ENCODE peak calls at places on chromosome 15, in four cellular contexts. One of them, this sample, is unnamed.

GRCh38 chr15:82128401-82129143 is 82.8 kb upstream of the MEX3B start:
- DNase-seq in GM12891: no peak
- DNase-seq in HL-60: no peak
- DNase-seq in K562: no peak
- DNase-seq in this sample: no peak

GRCh38 chr15:60932051-60932915 is 296.8 kb downstream of the RORA start:
- DNase-seq in GM12891: no peak
- DNase-seq in HL-60: no peak
- DNase-seq in K562: no peak
- DNase-seq in this sample: no peak

GRCh38 chr15:74653426-74654082 is 37.9 kb downstream of the CLK3 start:
- DNase-seq in GM12891: no peak
- DNase-seq in HL-60: no peak
- DNase-seq in K562: no peak
- DNase-seq in this sample: no peak

GRCh38 chr15:57340673-57341259 is 35.5 kb upstream of the CGNL1 start:
- DNase-seq in GM12891: peak
- DNase-seq in HL-60: no peak
- DNase-seq in K562: peak
- DNase-seq in this sample: peak

GRCh38 chr15:89772933-89773583 is 3.1 kb upstream of the MESP2 start:
- DNase-seq in GM12891: no peak
- DNase-seq in HL-60: no peak
- DNase-seq in K562: peak
- DNase-seq in this sample: no peak

GRCh38 chr15:74006774-74007639 is 12.5 kb downstream of the PML start:
- DNase-seq in GM12891: no peak
- DNase-seq in HL-60: no peak
- DNase-seq in K562: no peak
- DNase-seq in this sample: no peak

GRCh38 chr15:98708191-98708590 is 59.9 kb downstream of the IGF1R start:
- DNase-seq in GM12891: no peak
- DNase-seq in HL-60: no peak
- DNase-seq in K562: no peak
- DNase-seq in this sample: no peak

GRCh38 chr15:49083471-49084284 is 37.4 kb upstream of the SECISBP2L start:
- DNase-seq in GM12891: no peak
- DNase-seq in HL-60: no peak
- DNase-seq in K562: no peak
- DNase-seq in this sample: no peak

GRCh38 chr15:47358876-47359275 is 358.4 kb upstream of the SEMA6D start:
- DNase-seq in GM12891: no peak
- DNase-seq in HL-60: no peak
- DNase-seq in K562: no peak
- DNase-seq in this sample: no peak

GRCh38 chr15:84947947-84948830 is 33.5 kb upstream of the PDE8A start:
- DNase-seq in GM12891: no peak
- DNase-seq in HL-60: no peak
- DNase-seq in K562: peak
- DNase-seq in this sample: no peak

GRCh38 chr15:98560338-98560737 is 88.0 kb upstream of the IGF1R start:
- DNase-seq in GM12891: no peak
- DNase-seq in HL-60: no peak
- DNase-seq in K562: no peak
- DNase-seq in this sample: no peak

GRCh38 chr15:35547775-35548364 is 1.9 kb upstream of the DPH6 start:
- DNase-seq in GM12891: no peak
- DNase-seq in HL-60: no peak
- DNase-seq in K562: no peak
- DNase-seq in this sample: no peak

GRCh38 chr15:80403712-80404056 is 498 bp upstream of the ARNT2 start:
- DNase-seq in GM12891: no peak
- DNase-seq in HL-60: no peak
- DNase-seq in K562: no peak
- DNase-seq in this sample: no peak

GRCh38 chr15:66294932-66295235 is 1.5 kb downstream of the DIS3L start:
- DNase-seq in GM12891: no peak
- DNase-seq in HL-60: no peak
- DNase-seq in K562: no peak
- DNase-seq in this sample: no peak

GRCh38 chr15:46260937-46261336 is 626.1 kb downstream of the SQOR start:
- DNase-seq in GM12891: no peak
- DNase-seq in HL-60: no peak
- DNase-seq in K562: no peak
- DNase-seq in this sample: no peak

GRCh38 chr15:98155356-98155755 is 194.9 kb downstream of the ARRDC4 start:
- DNase-seq in GM12891: no peak
- DNase-seq in HL-60: no peak
- DNase-seq in K562: no peak
- DNase-seq in this sample: no peak

GRCh38 chr15:78623786-78624497 is 3.1 kb upstream of the CHRNA3 start:
- DNase-seq in GM12891: no peak
- DNase-seq in HL-60: no peak
- DNase-seq in K562: no peak
- DNase-seq in this sample: no peak

GRCh38 chr15:64695571-64695992 is 79.8 kb downstream of the RBPMS2 start:
- DNase-seq in GM12891: no peak
- DNase-seq in HL-60: peak
- DNase-seq in K562: peak
- DNase-seq in this sample: no peak

GRCh38 chr15:90071220-90071807 is 31.0 kb downstream of the IDH2 start:
- DNase-seq in GM12891: peak
- DNase-seq in HL-60: peak
- DNase-seq in K562: peak
- DNase-seq in this sample: peak

DNA sequence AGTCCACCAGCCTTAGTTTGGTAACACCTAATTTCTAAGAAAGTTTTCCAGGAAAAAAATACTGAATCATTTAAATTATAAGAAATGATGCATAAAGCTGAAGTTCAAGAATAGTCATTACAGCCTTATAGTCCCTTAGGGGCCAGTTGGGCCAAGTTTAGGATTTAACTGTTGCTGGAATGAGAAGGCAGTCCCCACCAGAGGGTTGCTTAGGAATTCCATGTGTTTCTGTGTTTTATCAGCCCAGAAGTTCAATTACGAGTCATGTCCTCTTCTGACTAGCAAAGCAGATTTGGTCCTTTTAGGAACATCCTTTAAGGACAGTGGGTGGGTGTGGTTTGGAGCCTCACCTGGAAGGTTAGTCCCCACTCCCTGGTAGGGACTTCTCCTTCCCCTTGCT is 57.0 kb upstream of the NR2E3 start:
- DNase-seq in GM12891: no peak
- DNase-seq in HL-60: no peak
- DNase-seq in K562: no peak
- DNase-seq in this sample: no peak
- TF ChIP-seq SPI1 in GM12891: no peak
- TF ChIP-seq SPI1 in HL-60: no peak
- TF ChIP-seq SPI1 in K562: no peak
- TF ChIP-seq SPI1 in this sample: no peak

GRCh38 chr15:70259640-70260066 is 161.9 kb upstream of the TLE3 start:
- DNase-seq in GM12891: no peak
- DNase-seq in HL-60: no peak
- DNase-seq in K562: peak
- DNase-seq in this sample: no peak
- TF ChIP-seq SPI1 in GM12891: peak
- TF ChIP-seq SPI1 in HL-60: no peak
- TF ChIP-seq SPI1 in K562: no peak
- TF ChIP-seq SPI1 in this sample: peak

DNA sequence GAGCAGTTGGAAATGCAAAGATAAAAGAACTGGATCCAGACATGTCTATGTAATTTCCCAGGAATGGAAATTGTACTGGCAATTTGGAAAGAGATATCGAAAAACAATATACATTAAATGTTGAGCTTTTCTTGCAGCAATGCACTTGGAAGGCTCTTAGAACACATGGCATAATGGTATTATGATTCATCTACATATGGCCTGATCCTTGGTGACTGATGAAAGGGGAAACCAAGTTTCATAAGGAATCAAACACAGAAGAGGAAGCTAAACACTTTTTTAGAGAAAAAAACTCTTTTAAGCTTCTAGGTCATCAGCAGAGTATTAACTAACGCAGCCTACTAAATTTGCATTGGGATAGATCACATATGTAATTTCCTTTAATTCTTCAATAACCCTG is 12.4 kb upstream of the GREM1 start:
- DNase-seq in GM12891: no peak
- DNase-seq in HL-60: peak
- DNase-seq in K562: no peak
- DNase-seq in this sample: no peak
- TF ChIP-seq SPI1 in GM12891: no peak
- TF ChIP-seq SPI1 in HL-60: no peak
- TF ChIP-seq SPI1 in K562: no peak
- TF ChIP-seq SPI1 in this sample: no peak

GRCh38 chr15:43953402-43953801 is 126.6 kb downstream of the WDR76 start:
- DNase-seq in GM12891: no peak
- DNase-seq in HL-60: no peak
- DNase-seq in K562: no peak
- DNase-seq in this sample: no peak

GRCh38 chr15:43955140-43955539 is 128.3 kb downstream of the WDR76 start:
- DNase-seq in GM12891: no peak
- DNase-seq in HL-60: no peak
- DNase-seq in K562: no peak
- DNase-seq in this sample: no peak

GRCh38 chr15:43957724-43958123 is 130.9 kb downstream of the WDR76 start:
- DNase-seq in GM12891: no peak
- DNase-seq in HL-60: no peak
- DNase-seq in K562: no peak
- DNase-seq in this sample: no peak

GRCh38 chr15:43950551-43950950 is 123.7 kb downstream of the WDR76 start:
- DNase-seq in GM12891: no peak
- DNase-seq in HL-60: no peak
- DNase-seq in K562: no peak
- DNase-seq in this sample: no peak

DNA sequence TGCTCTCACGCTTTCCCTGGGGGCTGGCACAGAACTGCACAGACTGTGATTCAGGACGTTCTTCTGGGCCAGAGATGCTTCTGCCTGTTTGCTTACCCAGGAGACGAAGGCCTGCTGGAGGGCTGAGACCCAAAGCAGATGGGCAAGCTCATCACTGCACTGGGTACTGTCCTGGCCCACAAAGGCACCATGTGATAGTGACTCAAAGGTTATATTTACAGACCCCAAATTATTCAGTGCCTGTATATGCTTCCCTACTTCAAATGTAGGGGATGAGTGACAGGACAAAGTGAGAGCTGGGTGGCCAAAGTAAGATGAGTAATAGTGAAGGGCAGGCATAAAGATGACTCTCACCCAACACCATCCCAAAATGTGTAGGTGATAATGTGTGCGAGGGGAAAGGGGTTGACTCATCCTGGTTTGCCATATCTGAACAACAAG is 127.4 kb downstream of the WDR76 start:
- DNase-seq in GM12891: no peak
- DNase-seq in HL-60: no peak
- DNase-seq in K562: no peak
- DNase-seq in this sample: no peak
- TF ChIP-seq SPI1 in GM12891: no peak
- TF ChIP-seq SPI1 in HL-60: no peak
- TF ChIP-seq SPI1 in K562: no peak
- TF ChIP-seq SPI1 in this sample: no peak

GRCh38 chr15:75725021-75725718 is 12.5 kb upstream of the CSPG4 start:
- DNase-seq in GM12891: no peak
- DNase-seq in HL-60: no peak
- DNase-seq in K562: no peak
- DNase-seq in this sample: no peak
- TF ChIP-seq SPI1 in GM12891: no peak
- TF ChIP-seq SPI1 in HL-60: no peak
- TF ChIP-seq SPI1 in K562: no peak
- TF ChIP-seq SPI1 in this sample: no peak

GRCh38 chr15:101613130-101614000 is 38.8 kb downstream of the TM2D3 start:
- DNase-seq in GM12891: no peak
- DNase-seq in HL-60: no peak
- DNase-seq in K562: no peak
- DNase-seq in this sample: no peak
- TF ChIP-seq SPI1 in GM12891: no peak
- TF ChIP-seq SPI1 in HL-60: no peak
- TF ChIP-seq SPI1 in K562: no peak
- TF ChIP-seq SPI1 in this sample: no peak